ENCODE peak calls at places on chromosomes 7 and 10, in ten cellular contexts. H is NCI-H2081; G is stimulated activated CD4-positive, alpha-beta T cell treated with anti-CD3 and anti-CD28 coated beads, Interleukin-4, amount 100 ng/mL, for 4 hours; S is LoVo; C is CD4-positive, alpha-beta memory T cell; Z is T-cell; E is midbrain; Y is WERI-Rb-1; L is germinal center; V is fibroblast of mammary gland. Q is an unnamed sample.

GRCh38 chr10:61136151-61136550 is 192.2 kb upstream of the RHOBTB1 start:
- DNase-seq in H (no peak), G (no peak), S (no peak), C (no peak), Z (no peak), E (no peak), Y (no peak), L (peak; percentile 7), V (no peak), Q (peak; percentile 10)

GRCh38 chr10:93160829-93161228 is 87.1 kb downstream of the CYP26A1 start:
- DNase-seq in H (no peak), G (no peak), S (no peak), C (no peak), Z (no peak), E (no peak), Y (no peak), L (no peak), V (peak; percentile 95), Q (peak; percentile 93)

GRCh38 chr10:66586073-66586472 is 339.8 kb upstream of the LRRTM3 start:
- DNase-seq in H (no peak), G (no peak), S (no peak), C (no peak), Z (no peak), E (no peak), Y (peak; percentile 17), L (no peak), V (no peak), Q (peak; percentile 0)

GRCh38 chr10:85832988-85833387 is 533.6 kb downstream of the GRID1 start:
- DNase-seq in H (no peak), G (no peak), S (no peak), C (no peak), Z (no peak), E (no peak), Y (no peak), L (no peak), V (no peak), Q (no peak)

GRCh38 chr7:102992820-102993531 is 80.2 kb downstream of the LRRC17 start:
- DNase-seq in H (no peak), G (no peak), S (peak; percentile 83), C (no peak), Z (no peak), E (no peak), Y (no peak), L (no peak), V (peak; percentile 72), Q (no peak)

GRCh38 chr10:930415-931325 is 835 bp downstream of the LARP4B start:
- DNase-seq in H (no peak), G (no peak), S (peak; percentile 59), C (peak; percentile 24), Z (no peak), E (no peak), Y (peak; percentile 11), L (peak; percentile 42), V (peak; percentile 30), Q (peak; percentile 56)

GRCh38 chr7:18903676-18904075 is 213.8 kb downstream of the TWIST1 start:
- DNase-seq in H (no peak), G (no peak), S (no peak), C (no peak), Z (no peak), E (no peak), Y (no peak), L (no peak), V (peak; percentile 75), Q (no peak)

GRCh38 chr7:138907438-138907837 is 73.8 kb downstream of the KIAA1549 start:
- DNase-seq in H (no peak), G (no peak), S (no peak), C (no peak), Z (no peak), E (no peak), Y (no peak), L (no peak), V (no peak), Q (no peak)

GRCh38 chr7:151315038-151315655 is 26.5 kb upstream of the NUB1 start:
- DNase-seq in H (peak; percentile 78), G (peak; percentile 67), S (peak; percentile 82), C (peak; percentile 80), Z (peak; percentile 75), E (peak; percentile 80), Y (peak; percentile 52), L (peak; percentile 76), V (peak; percentile 68), Q (peak; percentile 41)

GRCh38 chr10:5573968-5574641 is 49.3 kb downstream of the CALML3 start:
- DNase-seq in H (no peak), G (no peak), S (no peak), C (no peak), Z (no peak), E (no peak), Y (no peak), L (no peak), V (no peak), Q (no peak)

GRCh38 chr7:155953781-155954549 is 141.7 kb upstream of the SHH start:
- DNase-seq in H (no peak), G (no peak), S (no peak), C (no peak), Z (no peak), E (no peak), Y (no peak), L (no peak), V (no peak), Q (no peak)

GRCh38 chr10:89064764-89065163 is 74.2 kb downstream of the FAS start:
- DNase-seq in H (no peak), G (no peak), S (no peak), C (no peak), Z (no peak), E (peak; percentile 37), Y (no peak), L (no peak), V (peak; percentile 87), Q (no peak)

GRCh38 chr10:122249303-122249850 is 21.7 kb upstream of the BTBD16 start:
- DNase-seq in H (no peak), G (no peak), S (no peak), C (no peak), Z (no peak), E (no peak), Y (no peak), L (no peak), V (no peak), Q (no peak)

GRCh38 chr7:64907641-64908326 is 4.7 kb downstream of the ZNF273 start:
- DNase-seq in H (no peak), G (no peak), S (no peak), C (no peak), Z (no peak), E (no peak), Y (no peak), L (no peak), V (no peak), Q (no peak)

GRCh38 chr10:52459097-52459496 is 145.0 kb downstream of the DKK1 start:
- DNase-seq in H (no peak), G (no peak), S (no peak), C (no peak), Z (no peak), E (no peak), Y (no peak), L (no peak), V (no peak), Q (no peak)

GRCh38 chr10:43461950-43462349 is 25.0 kb downstream of the ZNF487 start:
- DNase-seq in H (peak; percentile 63), G (no peak), S (peak; percentile 61), C (peak; percentile 70), Z (no peak), E (peak; percentile 74), Y (peak; percentile 17), L (peak; percentile 57), V (peak; percentile 88), Q (no peak)

GRCh38 chr7:44978511-44979366 is at the start of gene MYO1G:
- DNase-seq in H (no peak), G (peak; percentile 77), S (no peak), C (peak; percentile 90), Z (peak; percentile 92), E (no peak), Y (no peak), L (peak; percentile 78), V (no peak), Q (no peak)

GRCh38 chr7:22361795-22362194 is 4.8 kb upstream of the RAPGEF5 start:
- DNase-seq in H (peak; percentile 77), G (no peak), S (peak; percentile 75), C (no peak), Z (no peak), E (no peak), Y (no peak), L (no peak), V (peak; percentile 20), Q (peak; percentile 50)

Q was measured in MG63.